ENCODE peak calls at places on chromosomes 3 and 15, in five cellular contexts. R, V, F, L and T are unnamed samples.

GRCh38 chr15:29773816-29774215 is 48.5 kb downstream of the TJP1 start:
- DNase-seq in V (no peak), R (no peak), L (no peak), F (no peak), T (no peak)

GRCh38 chr3:150414273-150414672 is 6.2 kb downstream of the TSC22D2 start:
- DNase-seq in F (no peak), R (no peak), V (peak; percentile 53), L (no peak), T (no peak)

GRCh38 chr3:194134231-194134756 is 1.7 kb upstream of the HES1 start:
- DNase-seq in V (peak; percentile 82), L (no peak), F (peak; percentile 75), R (no peak), T (no peak)

GRCh38 chr15:60631620-60632019 is 152.7 kb upstream of the ICE2 start:
- DNase-seq in R (no peak), F (no peak), V (no peak), L (no peak), T (no peak)

GRCh38 chr3:105618561-105618960 is 250.3 kb downstream of the CBLB start:
- DNase-seq in V (no peak), R (no peak), L (no peak), F (no peak), T (no peak)

GRCh38 chr3:11377726-11378125 is 105.5 kb downstream of the ATG7 start:
- DNase-seq in F (no peak), V (no peak), R (no peak), L (no peak), T (no peak)

GRCh38 chr3:127639173-127640030 is 10.4 kb downstream of the PODXL2 start:
- DNase-seq in R (no peak), L (no peak), V (no peak), F (no peak), T (no peak)

GRCh38 chr3:143121240-143122088 is 1.9 kb downstream of the CHST2 start:
- DNase-seq in F (peak; percentile 26), L (peak; percentile 50), R (peak; percentile 48), V (peak; percentile 40), T (peak; percentile 83)

GRCh38 chr3:15205934-15206661 is at the start of gene CAPN7:
- DNase-seq in F (peak; percentile 91), V (no peak), R (peak; percentile 90), L (peak; percentile 35), T (peak; percentile 57)

GRCh38 chr3:157460253-157460652 is 23.6 kb downstream of the PTX3 start:
- DNase-seq in V (no peak), F (no peak), R (no peak), L (no peak), T (no peak)

GRCh38 chr3:73783811-73784210 is 159.1 kb upstream of the PDZRN3 start:
- DNase-seq in R (no peak), V (no peak), L (no peak), F (no peak), T (no peak)

GRCh38 chr3:112097378-112097777 is 11.2 kb downstream of the C3orf52 start:
- DNase-seq in F (no peak), L (no peak), R (no peak), V (no peak), T (no peak)

GRCh38 chr15:56775632-56776031 is 42.3 kb upstream of the ZNF280D start:
- DNase-seq in L (no peak), V (no peak), F (no peak), R (no peak), T (no peak)

GRCh38 chr3:183490653-183491052 is 62.2 kb upstream of the MCF2L2 start:
- DNase-seq in V (no peak), F (no peak), L (peak; percentile 63), R (no peak), T (peak; percentile 92)

GRCh38 chr3:71725279-71725991 is at the start of gene EIF4E3:
- DNase-seq in V (peak; percentile 42), R (no peak), L (no peak), F (peak; percentile 45), T (no peak)

GRCh38 chr3:44989141-44989540 is 13.1 kb downstream of the EXOSC7 start:
- DNase-seq in R (no peak), V (no peak), L (no peak), F (no peak), T (no peak)

GRCh38 chr15:47289667-47290066 is 427.6 kb upstream of the SEMA6D start:
- DNase-seq in R (no peak), L (no peak), F (no peak), V (no peak), T (no peak)